ENCODE peak calls at places on chromosomes 7 and 10, in nine cellular contexts. F is osteocyte, A is WTC11, W is GM13977, D is heart left ventricle, X is AG04450, Q is lower leg skin, G is mesothelial cell of epicardium, E is PC-3. H is an unnamed sample.

GRCh38 chr10:118971187-118971586 is 58.3 kb upstream of the NANOS1 start:
- DNase-seq in G (no peak), X (no peak), Q (peak), W (no peak), F (no peak), D (no peak), A (no peak), E (no peak), H (no peak)

GRCh38 chr7:39384386-39384785 is 181.8 kb upstream of the YAE1 start:
- DNase-seq in F (no peak), A (no peak), Q (no peak), E (no peak), X (no peak), G (no peak), W (no peak), D (no peak), H (no peak)

GRCh38 chr7:139568346-139568675 is 44.8 kb downstream of the CLEC2L start:
- DNase-seq in Q (peak), E (no peak), F (no peak), W (no peak), D (no peak), A (no peak), X (no peak), G (no peak), H (no peak)

GRCh38 chr10:99709480-99710229 is 22.3 kb downstream of the COX15 start:
- DNase-seq in E (no peak), F (no peak), Q (no peak), D (no peak), X (no peak), A (peak), W (peak), G (no peak), H (no peak)

GRCh38 chr7:85004402-85004801 is 182.5 kb downstream of the SEMA3D start:
- DNase-seq in D (no peak), X (no peak), G (no peak), A (no peak), E (no peak), W (no peak), Q (no peak), F (peak), H (no peak)

GRCh38 chr10:21510218-21511070 is 15.0 kb downstream of the SKIDA1 start:
- DNase-seq in D (no peak), A (peak), G (no peak), E (no peak), X (no peak), F (no peak), W (peak), Q (no peak), H (no peak)

GRCh38 chr10:90885176-90885575 is 13.4 kb downstream of the RPP30 start:
- DNase-seq in F (no peak), E (peak), W (no peak), G (no peak), Q (no peak), D (no peak), X (peak), A (no peak), H (no peak)

GRCh38 chr7:158805937-158806336 is 23.4 kb downstream of the ESYT2 start:
- DNase-seq in Q (no peak), W (no peak), G (no peak), X (no peak), F (no peak), E (no peak), D (no peak), A (no peak), H (no peak)

GRCh38 chr7:99975782-99976521 is at the start of gene AZGP1:
- DNase-seq in Q (no peak), D (peak), A (no peak), W (no peak), F (no peak), X (no peak), E (peak), G (no peak), H (no peak)

GRCh38 chr7:76393116-76394031 is 16.1 kb downstream of the SSC4D start:
- DNase-seq in W (peak), X (peak), A (peak), E (peak), Q (peak), G (peak), D (peak), F (peak), H (peak)

GRCh38 chr7:77351539-77352004 is 64.6 kb downstream of the GSAP start:
- DNase-seq in F (no peak), G (no peak), X (no peak), E (no peak), Q (no peak), A (no peak), D (peak), W (peak), H (no peak)

GRCh38 chr10:103803941-103804340 is 51.4 kb downstream of the SH3PXD2A start:
- DNase-seq in F (no peak), G (no peak), E (peak), D (no peak), Q (no peak), A (no peak), W (no peak), X (no peak), H (no peak)

GRCh38 chr10:50229460-50229859 is 21.9 kb downstream of the ASAH2 start:
- DNase-seq in A (no peak), Q (no peak), D (no peak), E (no peak), W (no peak), G (no peak), X (no peak), F (no peak), H (no peak)

GRCh38 chr10:50152792-50153272 is 85.1 kb downstream of the WASHC2A start:
- DNase-seq in Q (no peak), E (no peak), D (peak), W (no peak), F (no peak), G (no peak), A (peak), X (no peak), H (no peak)

GRCh38 chr10:104351067-104351681 is 2.5 kb upstream of the CFAP58 start:
- DNase-seq in G (no peak), E (peak), D (no peak), F (no peak), A (no peak), W (no peak), Q (no peak), X (no peak), H (no peak)

GRCh38 chr7:28686418-28686800 is 271.7 kb downstream of the TRIL start:
- DNase-seq in X (peak), E (peak), G (no peak), F (no peak), W (no peak), A (peak), Q (no peak), D (peak), H (no peak)

GRCh38 chr7:30157217-30157616 is 22.4 kb downstream of the MTURN start:
- DNase-seq in X (no peak), A (no peak), D (no peak), W (no peak), G (no peak), Q (no peak), F (no peak), E (no peak), H (no peak)

GRCh38 chr7:57305192-57305748 is 144.7 kb upstream of the ZNF716 start:
- DNase-seq in D (no peak), Q (no peak), W (no peak), G (no peak), F (no peak), A (no peak), E (no peak), X (no peak), H (no peak)

GRCh38 chr7:57308631-57309408 is 141.2 kb upstream of the ZNF716 start:
- DNase-seq in D (no peak), E (no peak), F (no peak), Q (no peak), G (no peak), X (no peak), A (peak), W (no peak), H (no peak)
- TF ChIP-seq CTCF in D (peak), E (peak), F (no peak), Q (no peak), G (peak), X (no peak), A (no peak), W (peak), H (no peak)

DNA sequence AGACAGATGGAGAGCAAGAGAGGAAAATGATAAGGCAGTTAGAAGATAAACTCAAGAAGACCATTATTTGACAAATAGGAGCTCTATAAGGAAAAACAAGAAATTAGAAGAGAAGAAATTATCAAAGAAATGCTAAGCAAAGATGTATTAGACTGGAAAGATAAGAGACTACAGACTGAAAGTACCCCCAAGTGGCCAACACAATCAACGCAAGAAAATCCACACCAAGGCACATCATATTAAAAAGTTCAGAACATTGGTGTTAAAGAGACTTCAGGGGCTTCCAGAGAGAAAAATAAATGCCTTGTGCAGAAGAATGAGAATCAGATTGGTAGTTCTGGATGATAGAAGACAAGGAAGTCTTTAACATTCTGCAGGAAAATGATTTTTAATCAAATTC is 46.0 kb downstream of the SH2D4B start:
- DNase-seq in X (no peak), W (no peak), E (no peak), A (no peak), Q (no peak), G (no peak), F (peak), D (no peak), H (no peak)
- TF ChIP-seq CTCF in X (no peak), W (peak), E (no peak), A (no peak), Q (no peak), G (no peak), F (no peak), D (peak), H (no peak)

DNA sequence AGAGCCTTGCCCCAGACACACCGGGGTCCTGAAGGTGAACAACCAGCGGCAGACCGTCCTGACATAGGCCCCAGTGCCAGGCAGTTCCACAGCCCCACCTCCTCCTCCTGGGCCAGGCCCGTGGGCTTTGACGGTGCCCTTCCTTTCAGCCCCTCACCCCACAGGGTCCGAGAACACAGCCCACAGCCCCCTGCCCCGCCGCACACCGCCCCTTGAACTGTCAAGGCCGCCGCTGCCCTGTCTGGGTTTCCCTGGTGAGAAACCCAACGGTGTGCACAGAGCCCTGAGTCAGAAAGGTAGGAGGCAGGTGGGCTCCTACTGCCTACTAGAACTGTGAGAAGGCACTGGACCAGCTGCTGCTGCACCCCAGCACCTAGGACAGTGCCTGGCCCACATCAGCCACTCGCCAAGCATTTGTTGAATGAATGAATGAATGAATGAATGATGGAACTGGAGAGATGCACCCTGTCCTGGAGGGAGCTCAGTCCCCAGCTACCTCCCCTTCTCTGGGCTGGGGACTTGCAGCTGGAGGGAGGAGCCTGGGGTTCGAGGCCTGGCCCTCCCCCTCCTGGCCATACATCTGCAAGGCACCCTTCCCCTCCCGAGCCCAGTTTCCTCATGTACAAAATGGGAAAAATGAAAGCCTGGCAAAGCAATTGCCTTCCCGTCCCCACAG is 117.9 kb downstream of the SLIT1 start:
- DNase-seq in D (no peak), E (no peak), Q (no peak), X (no peak), A (no peak), G (no peak), W (no peak), F (no peak), H (no peak)
- TF ChIP-seq CTCF in D (no peak), E (no peak), Q (no peak), X (no peak), A (no peak), G (no peak), W (peak), F (peak), H (no peak)

GRCh38 chr7:38318803-38319416 is 45.5 kb upstream of the TARP start:
- DNase-seq in G (no peak), X (peak), A (peak), W (peak), D (peak), E (peak), F (no peak), Q (no peak), H (no peak)
- TF ChIP-seq CTCF in G (peak), X (peak), A (no peak), W (peak), D (peak), E (peak), F (peak), Q (no peak), H (no peak)

GRCh38 chr10:131928248-131929095 is 27.7 kb downstream of the PPP2R2D start:
- DNase-seq in A (no peak), Q (no peak), F (no peak), D (no peak), E (no peak), X (no peak), G (no peak), W (peak), H (no peak)

GRCh38 chr10:131926743-131927595 is 26.2 kb downstream of the PPP2R2D start:
- DNase-seq in W (no peak), Q (no peak), A (no peak), F (no peak), E (no peak), G (no peak), X (no peak), D (no peak), H (no peak)

GRCh38 chr10:131930586-131931330 is 29.9 kb downstream of the PPP2R2D start:
- DNase-seq in G (no peak), Q (no peak), D (no peak), W (no peak), F (no peak), A (no peak), X (no peak), E (no peak), H (no peak)

GRCh38 chr10:131930150-131930549 is 29.3 kb downstream of the PPP2R2D start:
- DNase-seq in W (no peak), E (no peak), D (no peak), G (no peak), F (no peak), X (no peak), A (no peak), Q (no peak), H (no peak)

GRCh38 chr10:131929122-131929845 is 28.5 kb downstream of the PPP2R2D start:
- DNase-seq in Q (no peak), W (no peak), F (no peak), A (peak), D (no peak), G (no peak), X (no peak), E (no peak), H (no peak)
- TF ChIP-seq CTCF in Q (no peak), W (no peak), F (no peak), A (no peak), D (no peak), G (no peak), X (no peak), E (no peak), H (no peak)

GRCh38 chr10:70619271-70620019 is 16.9 kb upstream of the PRF1 start:
- DNase-seq in E (peak), Q (no peak), F (no peak), X (no peak), A (no peak), W (peak), D (no peak), G (no peak), H (no peak)
- TF ChIP-seq CTCF in E (peak), Q (no peak), F (peak), X (peak), A (peak), W (peak), D (peak), G (no peak), H (no peak)